ENCODE peak calls at places on chromosomes 5 and 9, in six cellular contexts. Q, H, M, F, Z and C are unnamed samples.

GRCh38 chr5:167208911-167209310 is 1082.5 kb upstream of the WWC1 start:
- DNase-seq in Q (no peak), H (no peak), M (no peak), F (no peak), Z (no peak), C (no peak)

GRCh38 chr5:151063590-151063989 is 17.2 kb downstream of the TNIP1 start:
- DNase-seq in Q (no peak), H (no peak), M (no peak), F (no peak), Z (no peak), C (no peak)

GRCh38 chr5:1509346-1510085 is 14.2 kb downstream of the LPCAT1 start:
- DNase-seq in Q (peak), H (peak), M (no peak), F (no peak), Z (no peak), C (no peak)

GRCh38 chr5:171639966-171640365 is 145.7 kb upstream of the SMIM23 start:
- DNase-seq in Q (no peak), H (no peak), M (no peak), F (no peak), Z (no peak), C (no peak)

GRCh38 chr9:134391319-134392231 is 65.3 kb downstream of the RXRA start:
- DNase-seq in Q (no peak), H (no peak), M (no peak), F (no peak), Z (no peak), C (no peak)

GRCh38 chr9:93815135-93815534 is 140.0 kb downstream of the BARX1 start:
- DNase-seq in Q (no peak), H (no peak), M (no peak), F (no peak), Z (no peak), C (no peak)

GRCh38 chr5:135324897-135325650 is 74.0 kb downstream of the MACROH2A1 start:
- DNase-seq in Q (no peak), H (no peak), M (no peak), F (no peak), Z (no peak), C (no peak)

GRCh38 chr5:5421961-5422818 is at the start of gene ICE1:
- DNase-seq in Q (peak), H (peak), M (peak), F (peak), Z (peak), C (peak)

GRCh38 chr5:122858451-122858850 is 13.0 kb downstream of the SNX24 start:
- DNase-seq in Q (no peak), H (no peak), M (no peak), F (peak), Z (no peak), C (no peak)

GRCh38 chr5:61320860-61321259 is 11.2 kb upstream of the ZSWIM6 start:
- DNase-seq in Q (no peak), H (no peak), M (no peak), F (no peak), Z (no peak), C (no peak)

GRCh38 chr5:158875272-158875679 is 224.4 kb downstream of the EBF1 start:
- DNase-seq in Q (no peak), H (no peak), M (no peak), F (no peak), Z (no peak), C (no peak)

GRCh38 chr5:149322518-149322917 is 22.8 kb upstream of the GRPEL2 start:
- DNase-seq in Q (no peak), H (no peak), M (no peak), F (no peak), Z (no peak), C (no peak)

GRCh38 chr5:124796495-124796894 is 50.1 kb upstream of the ZNF608 start:
- DNase-seq in Q (no peak), H (no peak), M (no peak), F (no peak), Z (no peak), C (no peak)